ENCODE peak calls at places on chromosomes 4 and X, in nine cellular contexts. A, P, S, X, T, Z, Q, C and F are unnamed samples.

GRCh38 chr4:136863756-136864155 is 668.5 kb downstream of the PCDH18 start:
- DNase-seq in A (peak; percentile 3), P (no peak), S (peak; percentile 12), X (no peak), T (no peak), Z (peak; percentile 4), Q (no peak), C (no peak), F (no peak)

GRCh38 chr4:183968502-183968901 is 63.4 kb downstream of the STOX2 start:
- DNase-seq in A (no peak), P (no peak), S (no peak), X (no peak), T (peak; percentile 59), Z (no peak), Q (no peak), C (no peak), F (no peak)

GRCh38 chrX:154353172-154353843 is 21.1 kb downstream of the FLNA start:
- DNase-seq in A (no peak), P (no peak), S (no peak), X (peak; percentile 10), T (no peak), Z (no peak), Q (no peak), C (no peak), F (no peak)

GRCh38 chr4:141486375-141486997 is 149.9 kb upstream of the IL15 start:
- DNase-seq in A (no peak), P (no peak), S (peak; percentile 83), X (no peak), T (no peak), Z (peak; percentile 93), Q (no peak), C (no peak), F (no peak)

GRCh38 chr4:186201535-186202230 is 10.3 kb downstream of the CYP4V2 start:
- DNase-seq in A (peak; percentile 9), P (no peak), S (no peak), X (peak; percentile 28), T (peak; percentile 60), Z (peak; percentile 54), Q (no peak), C (no peak), F (peak; percentile 49)

GRCh38 chr4:140837742-140838141 is 81.6 kb upstream of the TBC1D9 start:
- DNase-seq in A (no peak), P (no peak), S (no peak), X (no peak), T (no peak), Z (no peak), Q (no peak), C (no peak), F (no peak)

GRCh38 chr4:183422962-183423653 is 21.3 kb upstream of the CDKN2AIP start:
- DNase-seq in A (no peak), P (no peak), S (peak; percentile 67), X (no peak), T (no peak), Z (peak; percentile 64), Q (peak; percentile 90), C (peak; percentile 24), F (no peak)

GRCh38 chr4:137960371-137961050 is 281.6 kb downstream of the SLC7A11 start:
- DNase-seq in A (no peak), P (no peak), S (peak; percentile 88), X (no peak), T (no peak), Z (peak; percentile 79), Q (no peak), C (no peak), F (no peak)

GRCh38 chr4:30801876-30802275 is 81.7 kb downstream of the PCDH7 start:
- DNase-seq in A (no peak), P (no peak), S (peak; percentile 60), X (no peak), T (no peak), Z (no peak), Q (no peak), C (no peak), F (no peak)

GRCh38 chr4:167956676-167957075 is 135.7 kb upstream of the ANXA10 start:
- DNase-seq in A (no peak), P (no peak), S (peak; percentile 3), X (no peak), T (no peak), Z (no peak), Q (no peak), C (no peak), F (no peak)

GRCh38 chrX:155747520-155747919 is 133.6 kb upstream of the VAMP7 start:
- DNase-seq in A (no peak), P (peak; percentile 22), S (no peak), X (peak; percentile 25), T (no peak), Z (peak; percentile 8), Q (peak; percentile 62), C (no peak), F (no peak)

GRCh38 chr4:154465085-154465484 is 26.5 kb downstream of the DCHS2 start:
- DNase-seq in A (no peak), P (no peak), S (peak; percentile 5), X (no peak), T (no peak), Z (peak; percentile 49), Q (no peak), C (no peak), F (no peak)

GRCh38 chrX:135625995-135626394 is 87.4 kb upstream of the CT45A1 start:
- DNase-seq in A (no peak), P (no peak), S (no peak), X (no peak), T (peak; percentile 14), Z (peak; percentile 33), Q (no peak), C (no peak), F (no peak)

GRCh38 chr4:16450724-16451123 is 224.5 kb upstream of the TAPT1 start:
- DNase-seq in A (no peak), P (no peak), S (no peak), X (no peak), T (peak; percentile 8), Z (peak; percentile 28), Q (no peak), C (no peak), F (no peak)

GRCh38 chr4:176654565-176655216 is 138.0 kb downstream of the VEGFC start:
- DNase-seq in A (no peak), P (no peak), S (peak; percentile 15), X (no peak), T (no peak), Z (no peak), Q (no peak), C (no peak), F (no peak)

GRCh38 chrX:74925210-74926088 is at the start of gene NEXMIF:
- DNase-seq in A (peak; percentile 44), P (no peak), S (peak; percentile 0), X (peak; percentile 18), T (peak; percentile 77), Z (peak; percentile 45), Q (no peak), C (no peak), F (no peak)

GRCh38 chr4:87117051-87117729 is 103.2 kb downstream of the KLHL8 start:
- DNase-seq in A (no peak), P (no peak), S (no peak), X (no peak), T (no peak), Z (no peak), Q (no peak), C (no peak), F (no peak)
- H3K27ac ChIP-seq in A (no peak overlapping the region), P (peak overlapping the region; percentile 79), S (no peak overlapping the region), X (peak overlapping the region; percentile 86), T (no peak overlapping the region), Z (no peak overlapping the region), Q (no peak overlapping the region), C (no peak overlapping the region), F (no peak overlapping the region)

GRCh38 chrX:44882635-44883034 is 9.6 kb downstream of the KDM6A start:
- DNase-seq in A (no peak), P (no peak), S (no peak), X (no peak), T (no peak), Z (no peak), Q (no peak), C (no peak), F (no peak)
- H3K36me3 ChIP-seq in A (no peaks in the 10 kb centered on the region), P (no peaks in the 10 kb centered on the region), S (no peaks in the 10 kb centered on the region), X (no peaks in the 10 kb centered on the region), T (peaks cover 4% of the 10 kb centered on the region), Z (no peaks in the 10 kb centered on the region), Q (no peaks in the 10 kb centered on the region), C (no peaks in the 10 kb centered on the region), F (no peaks in the 10 kb centered on the region)

GRCh38 chr4:70838972-70839536 is 636 bp downstream of the GRSF1 start:
- DNase-seq in A (peak; percentile 61), P (peak; percentile 61), S (peak; percentile 58), X (peak; percentile 72), T (peak; percentile 86), Z (peak; percentile 82), Q (no peak), C (peak; percentile 74), F (peak; percentile 56)

GRCh38 chr4:70841951-70842350 is 2.3 kb upstream of the GRSF1 start:
- DNase-seq in A (no peak), P (no peak), S (no peak), X (no peak), T (no peak), Z (no peak), Q (no peak), C (no peak), F (no peak)

GRCh38 chr4:70842761-70843435 is 3.2 kb upstream of the GRSF1 start:
- DNase-seq in A (no peak), P (no peak), S (no peak), X (no peak), T (no peak), Z (no peak), Q (no peak), C (no peak), F (no peak)

GRCh38 chr4:70838400-70838971 is 1.2 kb downstream of the GRSF1 start:
- DNase-seq in A (no peak), P (no peak), S (peak; percentile 35), X (no peak), T (peak; percentile 49), Z (peak; percentile 62), Q (no peak), C (no peak), F (no peak)

DNA sequence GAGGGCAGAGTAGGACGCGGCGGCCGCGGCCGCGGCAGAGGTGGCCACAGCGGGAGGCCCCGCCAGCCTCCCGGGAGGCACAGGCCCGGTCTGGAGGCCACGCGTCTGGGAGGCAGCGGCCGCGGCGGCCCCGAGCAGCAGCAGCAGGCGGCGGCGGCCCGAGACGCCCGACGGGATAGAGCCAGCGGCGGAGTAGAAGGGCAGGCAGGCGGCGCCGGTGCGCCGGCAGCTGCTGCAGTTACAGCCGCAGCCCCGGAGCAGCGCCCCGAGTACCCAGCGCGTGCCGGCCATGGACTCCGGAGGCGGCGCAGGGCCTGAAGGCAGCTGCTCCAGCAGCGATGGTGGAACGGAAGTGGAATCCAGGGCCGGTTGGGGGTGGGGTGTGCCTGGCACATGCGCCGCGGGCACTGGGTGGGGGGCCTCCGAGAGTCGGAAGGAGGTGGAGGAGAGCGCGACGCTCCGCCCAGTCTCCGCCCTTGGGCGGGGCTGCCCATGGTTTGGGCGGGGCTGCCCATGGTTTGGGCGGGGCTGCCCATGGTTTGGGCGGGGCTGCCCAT is at the start of gene GRSF1:
- DNase-seq in A (peak; percentile 87), P (peak; percentile 93), S (peak; percentile 82), X (peak; percentile 94), T (peak; percentile 97), Z (peak; percentile 96), Q (peak; percentile 58), C (peak; percentile 95), F (peak; percentile 95)
- H3K4me3 ChIP-seq in A (peak within 1 kb of the TSS; percentile 99), P (peak within 1 kb of the TSS; percentile 89), S (peak within 1 kb of the TSS; percentile 97), X (peak within 1 kb of the TSS; percentile 94), T (peak within 1 kb of the TSS; percentile 81), Z (peak within 1 kb of the TSS; percentile 84), Q (peak within 1 kb of the TSS; percentile 80), C (peak within 1 kb of the TSS; percentile 97), F (peak within 1 kb of the TSS; percentile 83)

DNA sequence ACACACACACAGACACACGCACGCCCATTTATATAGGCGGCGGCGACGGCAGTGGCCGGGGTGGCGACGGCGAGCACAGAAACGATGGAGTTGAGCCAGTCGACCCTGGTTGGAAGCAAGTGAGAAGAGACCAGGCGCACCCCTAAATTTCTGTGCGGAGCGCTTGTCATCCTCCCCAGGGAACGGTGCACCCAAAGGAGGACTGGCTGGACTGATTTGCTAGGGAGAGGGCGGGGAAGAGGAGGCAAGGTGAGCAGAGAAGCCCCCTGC is 296 bp downstream of the NHS start:
- DNase-seq in A (no peak), P (peak; percentile 20), S (no peak), X (no peak), T (no peak), Z (no peak), Q (no peak), C (no peak), F (no peak)
- H3K27ac ChIP-seq in A (no peak overlapping the region), P (peak overlapping the region; percentile 84), S (no peak overlapping the region), X (peak overlapping the region; percentile 66), T (no peak overlapping the region), Z (peak overlapping the region; percentile 12), Q (peak overlapping the region; percentile 16), C (peak overlapping the region; percentile 61), F (no peak overlapping the region)